ENCODE peak calls at places on chromosome 7, in ten cellular contexts. H is COLO829, X is NCI-H1436, I is lung, A is NCI-H526 treated with DMSO at 0.1 percent for 48 hours, Y is brain pericyte, Z is fibroblast of the conjunctiva, N is EL, O is NCI-H1092, D is ovary. E is an unnamed sample.

GRCh38 chr7:69953319-69954067 is 355.2 kb downstream of the AUTS2 start:
- DNase-seq in H (no peak), X (no peak), I (no peak), A (no peak), Y (no peak), Z (no peak), N (no peak), O (no peak), D (no peak), E (no peak)

GRCh38 chr7:3092468-3092867 is 48.8 kb upstream of the CARD11 start:
- DNase-seq in H (no peak), X (no peak), I (no peak), A (no peak), Y (no peak), Z (no peak), N (no peak), O (no peak), D (no peak), E (no peak)

GRCh38 chr7:114708646-114709045 is 213.2 kb upstream of the MDFIC start:
- DNase-seq in H (no peak), X (peak), I (no peak), A (peak), Y (no peak), Z (no peak), N (no peak), O (no peak), D (no peak), E (no peak)

GRCh38 chr7:2037805-2038635 is 194.7 kb downstream of the MAD1L1 start:
- DNase-seq in H (no peak), X (no peak), I (no peak), A (no peak), Y (no peak), Z (peak), N (peak), O (no peak), D (peak), E (no peak)

GRCh38 chr7:159023746-159024145 is 120.9 kb downstream of the VIPR2 start:
- DNase-seq in H (no peak), X (no peak), I (no peak), A (no peak), Y (no peak), Z (no peak), N (no peak), O (no peak), D (no peak), E (no peak)

GRCh38 chr7:50220280-50220679 is 84.2 kb upstream of the IKZF1 start:
- DNase-seq in H (no peak), X (no peak), I (no peak), A (no peak), Y (no peak), Z (no peak), N (no peak), O (no peak), D (no peak), E (no peak)

GRCh38 chr7:18866359-18867036 is 250.9 kb downstream of the TWIST1 start:
- DNase-seq in H (peak), X (peak), I (peak), A (no peak), Y (peak), Z (peak), N (peak), O (no peak), D (no peak), E (peak)

GRCh38 chr7:138579671-138580070 is 119.6 kb downstream of the TRIM24 start:
- DNase-seq in H (no peak), X (no peak), I (no peak), A (no peak), Y (no peak), Z (no peak), N (no peak), O (no peak), D (no peak), E (no peak)

GRCh38 chr7:151123485-151124204 is 37.4 kb downstream of the AGAP3 start:
- DNase-seq in H (peak), X (peak), I (peak), A (peak), Y (peak), Z (peak), N (peak), O (peak), D (peak), E (no peak)

GRCh38 chr7:99975782-99976521 is at the start of gene AZGP1:
- DNase-seq in H (peak), X (no peak), I (no peak), A (peak), Y (no peak), Z (no peak), N (peak), O (no peak), D (no peak), E (no peak)

GRCh38 chr7:149773446-149774236 is at the start of gene ZNF467:
- DNase-seq in H (no peak), X (peak), I (peak), A (peak), Y (no peak), Z (peak), N (no peak), O (no peak), D (peak), E (no peak)

GRCh38 chr7:14321947-14322346 is 332.5 kb upstream of the ETV1 start:
- DNase-seq in H (no peak), X (peak), I (no peak), A (no peak), Y (no peak), Z (no peak), N (no peak), O (peak), D (no peak), E (no peak)

GRCh38 chr7:106757846-106758245 is 96.9 kb upstream of the CCDC71L start:
- DNase-seq in H (no peak), X (no peak), I (no peak), A (no peak), Y (no peak), Z (peak), N (peak), O (peak), D (no peak), E (peak)

GRCh38 chr7:125877251-125877650 is 947.6 kb upstream of the POT1 start:
- DNase-seq in H (no peak), X (no peak), I (no peak), A (no peak), Y (no peak), Z (no peak), N (no peak), O (no peak), D (no peak), E (no peak)

GRCh38 chr7:142752376-142753225 is 3.3 kb downstream of the PRSS1 start:
- DNase-seq in H (no peak), X (no peak), I (no peak), A (no peak), Y (no peak), Z (no peak), N (no peak), O (no peak), D (no peak), E (no peak)

GRCh38 chr7:70944516-70944915 is 187.4 kb upstream of the GALNT17 start:
- DNase-seq in H (no peak), X (no peak), I (no peak), A (no peak), Y (no peak), Z (no peak), N (no peak), O (no peak), D (no peak), E (no peak)

GRCh38 chr7:143980746-143981510 is 19.2 kb upstream of the OR6B1 start:
- DNase-seq in H (no peak), X (no peak), I (no peak), A (no peak), Y (no peak), Z (no peak), N (peak), O (no peak), D (no peak), E (no peak)

GRCh38 chr7:28144266-28144665 is 36.3 kb downstream of the JAZF1 start:
- DNase-seq in H (no peak), X (no peak), I (no peak), A (no peak), Y (no peak), Z (no peak), N (no peak), O (peak), D (no peak), E (no peak)

GRCh38 chr7:143259765-143260164 is 3.5 kb upstream of the GSTK1 start:
- DNase-seq in H (no peak), X (no peak), I (no peak), A (no peak), Y (no peak), Z (no peak), N (no peak), O (no peak), D (no peak), E (no peak)

GRCh38 chr7:42494722-42495121 is 257.7 kb upstream of the GLI3 start:
- DNase-seq in H (no peak), X (no peak), I (no peak), A (no peak), Y (no peak), Z (no peak), N (no peak), O (no peak), D (no peak), E (no peak)

GRCh38 chr7:84633-85020 is 107.7 kb upstream of the FAM20C start:
- DNase-seq in H (no peak), X (no peak), I (no peak), A (no peak), Y (no peak), Z (no peak), N (no peak), O (no peak), D (no peak), E (no peak)

GRCh38 chr7:107078517-107078966 is 34.0 kb downstream of the PRKAR2B start:
- DNase-seq in H (no peak), X (peak), I (peak), A (no peak), Y (no peak), Z (peak), N (peak), O (no peak), D (peak), E (no peak)

E was measured in SK-N-MC.